ENCODE peak calls at places on chromosomes 3 and 15, in four cellular contexts. H, B, F and O are unnamed samples.

GRCh38 chr15:82536409-82537350 is 3.6 kb downstream of the RPS17 start:
- DNase-seq in H (no peak), B (no peak), F (peak; percentile 34), O (peak; percentile 34)

GRCh38 chr15:81023483-81024264 is 23.0 kb downstream of the TLNRD1 start:
- DNase-seq in B (peak; percentile 52), F (peak; percentile 62), H (no peak), O (peak; percentile 41)

GRCh38 chr3:43707998-43708397 is 17.3 kb downstream of the ABHD5 start:
- DNase-seq in F (peak; percentile 97), H (no peak), B (peak; percentile 91), O (peak; percentile 98)

GRCh38 chr3:131474115-131474514 is 28.7 kb downstream of the MRPL3 start:
- DNase-seq in B (no peak), H (no peak), F (no peak), O (peak; percentile 51)

GRCh38 chr3:140370686-140371085 is 307.2 kb upstream of the TRIM42 start:
- DNase-seq in H (no peak), F (no peak), B (no peak), O (no peak)

GRCh38 chr3:154486949-154487348 is 57.0 kb upstream of the GPR149 start:
- DNase-seq in H (no peak), B (no peak), F (no peak), O (no peak)

GRCh38 chr3:78818161-78818985 is 949.4 kb downstream of the ROBO1 start:
- DNase-seq in H (no peak), B (no peak), F (no peak), O (no peak)

GRCh38 chr3:125512135-125512920 is 7.7 kb downstream of the SNX4 start:
- DNase-seq in B (peak; percentile 16), F (peak; percentile 73), H (no peak), O (peak; percentile 72)

GRCh38 chr3:189096092-189096491 is 75.7 kb upstream of the TPRG1 start:
- DNase-seq in F (no peak), B (no peak), H (no peak), O (no peak)

GRCh38 chr3:71710906-71711494 is 14.2 kb downstream of the EIF4E3 start:
- DNase-seq in H (no peak), B (peak; percentile 70), F (peak; percentile 63), O (peak; percentile 63)

GRCh38 chr15:100330221-100330620 is 11.6 kb downstream of the ADAMTS17 start:
- DNase-seq in B (no peak), H (no peak), F (no peak), O (no peak)

GRCh38 chr3:43747641-43748040 is 56.9 kb downstream of the ABHD5 start:
- DNase-seq in B (no peak), H (no peak), F (peak; percentile 56), O (no peak)

GRCh38 chr3:151178208-151178845 is 24.7 kb downstream of the GPR171 start:
- DNase-seq in B (no peak), H (no peak), F (no peak), O (no peak)

GRCh38 chr15:49255966-49256759 is 86.1 kb downstream of the GALK2 start:
- DNase-seq in B (no peak), H (no peak), F (no peak), O (no peak)

GRCh38 chr3:63875510-63875909 is 11.8 kb downstream of the ATXN7 start:
- DNase-seq in B (no peak), F (no peak), H (no peak), O (no peak)

GRCh38 chr3:112930771-112931170 is 44.1 kb downstream of the CD200R1 start:
- DNase-seq in B (no peak), H (no peak), F (peak; percentile 8), O (peak; percentile 1)

GRCh38 chr3:150023239-150023636 is 52.5 kb upstream of the PFN2 start:
- DNase-seq in B (no peak), F (no peak), H (no peak), O (no peak)

GRCh38 chr3:127565711-127566110 is 24.8 kb downstream of the TPRA1 start:
- DNase-seq in H (no peak), B (no peak), F (no peak), O (no peak)

GRCh38 chr15:52076889-52077781 is 35.4 kb downstream of the BCL2L10 start:
- DNase-seq in F (peak; percentile 93), H (no peak), B (peak; percentile 94), O (peak; percentile 95)

GRCh38 chr15:84656972-84657371 is 1.0 kb downstream of the NMB start:
- DNase-seq in H (no peak), F (no peak), B (no peak), O (no peak)

GRCh38 chr15:59434481-59434880 is 3.5 kb upstream of the FAM81A start:
- DNase-seq in F (no peak), B (no peak), H (no peak), O (no peak)

GRCh38 chr3:30399394-30400181 is 206.8 kb upstream of the TGFBR2 start:
- DNase-seq in F (peak; percentile 61), H (no peak), B (peak; percentile 61), O (peak; percentile 75)

GRCh38 chr15:66617137-66618090 is 51.6 kb upstream of the LCTL start:
- DNase-seq in B (peak; percentile 88), F (peak; percentile 84), H (no peak), O (peak; percentile 73)

GRCh38 chr3:37824954-37825328 is 36.7 kb upstream of the CTDSPL start:
- DNase-seq in F (no peak), B (no peak), H (no peak), O (no peak)

GRCh38 chr3:82163907-82164520 is 402.6 kb upstream of the GBE1 start:
- DNase-seq in B (peak; percentile 13), H (no peak), F (peak; percentile 54), O (peak; percentile 5)

GRCh38 chr3:69569520-69569919 is 169.7 kb upstream of the MITF start:
- DNase-seq in B (no peak), H (no peak), F (no peak), O (peak; percentile 1)

GRCh38 chr3:32432711-32433530 is 41.3 kb downstream of the CMTM7 start:
- DNase-seq in B (peak; percentile 29), F (peak; percentile 39), H (no peak), O (peak; percentile 23)

GRCh38 chr3:190303887-190304286 is 18.4 kb downstream of the CLDN1 start:
- DNase-seq in B (peak; percentile 21), H (no peak), F (no peak), O (peak; percentile 34)

GRCh38 chr15:69757186-69757585 is 304.6 kb downstream of the RPLP1 start:
- DNase-seq in F (no peak), B (no peak), H (peak; percentile 38), O (no peak)

GRCh38 chr3:144770813-144771400 is 799.3 kb downstream of the DIPK2A start:
- DNase-seq in H (no peak), F (peak; percentile 38), B (peak; percentile 58), O (peak; percentile 52)